ENCODE peak calls at places on chromosomes 3 and 15, in ten cellular contexts. B is PC-3, V is thoracic aorta, F is AG04449, I is HFF-Myc, R is retinal pigment epithelial cell, Q is GM12878, S is lung, E is upper lobe of right lung, A is fibroblast of mammary gland. N is an unnamed sample.

GRCh38 chr3:55370272-55370671 is 116.8 kb downstream of the WNT5A start:
- DNase-seq in I (no peak), A (no peak), Q (no peak), B (no peak), R (no peak), F (no peak), E (no peak), S (no peak), V (no peak), N (no peak)

GRCh38 chr3:9932535-9932842 is 1.1 kb upstream of the CRELD1 start:
- DNase-seq in F (no peak), S (no peak), V (no peak), B (no peak), Q (no peak), A (no peak), E (no peak), R (no peak), I (no peak), N (no peak)

GRCh38 chr15:68894208-68894607 is 36.1 kb upstream of the SPESP1 start:
- DNase-seq in V (no peak), E (no peak), S (no peak), I (no peak), B (no peak), F (no peak), R (no peak), Q (no peak), A (no peak), N (no peak)

GRCh38 chr3:173553635-173554280 is 156.2 kb downstream of the NLGN1 start:
- DNase-seq in A (peak), S (no peak), I (peak), B (peak), V (no peak), Q (no peak), E (no peak), R (peak), F (no peak), N (no peak)

GRCh38 chr3:67292356-67293225 is 294.5 kb downstream of the KBTBD8 start:
- DNase-seq in V (no peak), I (no peak), B (peak), A (peak), R (no peak), Q (no peak), F (no peak), E (no peak), S (peak), N (no peak)

GRCh38 chr15:27070816-27071215 is 99.8 kb downstream of the GABRG3 start:
- DNase-seq in V (no peak), E (no peak), S (no peak), F (no peak), B (no peak), R (no peak), I (no peak), A (no peak), Q (no peak), N (no peak)

GRCh38 chr3:177419904-177420601 is 222.8 kb upstream of the TBL1XR1 start:
- DNase-seq in I (no peak), Q (no peak), F (no peak), E (no peak), B (no peak), V (no peak), S (no peak), R (no peak), A (no peak), N (no peak)

GRCh38 chr3:59334585-59334984 is 284.8 kb upstream of the CFAP20DC start:
- DNase-seq in A (peak), R (no peak), E (no peak), S (no peak), B (no peak), F (no peak), Q (no peak), V (no peak), I (no peak), N (no peak)

GRCh38 chr15:55457401-55458022 is 49.2 kb downstream of the PIERCE2 start:
- DNase-seq in F (no peak), Q (no peak), B (no peak), V (no peak), E (peak), I (no peak), A (no peak), S (peak), R (no peak), N (no peak)

GRCh38 chr3:115990669-115991068 is 367.4 kb downstream of the GAP43 start:
- DNase-seq in R (no peak), I (no peak), S (no peak), E (no peak), F (no peak), V (no peak), B (no peak), A (no peak), Q (no peak), N (no peak)

GRCh38 chr3:186189492-186189891 is 80.6 kb upstream of the ETV5 start:
- DNase-seq in V (no peak), S (no peak), R (no peak), I (no peak), Q (no peak), A (no peak), E (no peak), F (no peak), B (no peak), N (no peak)

GRCh38 chr3:65268411-65268810 is 580.6 kb upstream of the ADAMTS9 start:
- DNase-seq in Q (no peak), A (no peak), E (no peak), I (no peak), R (no peak), V (no peak), F (no peak), B (no peak), S (no peak), N (no peak)

GRCh38 chr3:65265942-65266341 is 578.1 kb upstream of the ADAMTS9 start:
- DNase-seq in S (no peak), R (no peak), E (no peak), F (no peak), Q (no peak), A (no peak), V (no peak), I (no peak), B (no peak), N (no peak)

GRCh38 chr3:65259946-65260345 is 572.1 kb upstream of the ADAMTS9 start:
- DNase-seq in B (no peak), R (no peak), S (no peak), F (no peak), A (no peak), I (no peak), Q (no peak), V (no peak), E (no peak), N (no peak)

GRCh38 chr3:65262554-65262953 is 574.8 kb upstream of the ADAMTS9 start:
- DNase-seq in R (no peak), F (no peak), S (no peak), Q (no peak), A (no peak), V (no peak), I (no peak), E (no peak), B (no peak), N (no peak)

GRCh38 chr3:65265511-65265910 is 577.7 kb upstream of the ADAMTS9 start:
- DNase-seq in S (no peak), Q (no peak), A (no peak), I (no peak), B (no peak), R (no peak), E (no peak), V (no peak), F (no peak), N (no peak)
- H3K4me3 ChIP-seq in S (no peak), Q (no peak), A (no peak), I (no peak), B (no peak), R (no peak), E (no peak), V (no peak), F (no peak), N (no peak)

DNA sequence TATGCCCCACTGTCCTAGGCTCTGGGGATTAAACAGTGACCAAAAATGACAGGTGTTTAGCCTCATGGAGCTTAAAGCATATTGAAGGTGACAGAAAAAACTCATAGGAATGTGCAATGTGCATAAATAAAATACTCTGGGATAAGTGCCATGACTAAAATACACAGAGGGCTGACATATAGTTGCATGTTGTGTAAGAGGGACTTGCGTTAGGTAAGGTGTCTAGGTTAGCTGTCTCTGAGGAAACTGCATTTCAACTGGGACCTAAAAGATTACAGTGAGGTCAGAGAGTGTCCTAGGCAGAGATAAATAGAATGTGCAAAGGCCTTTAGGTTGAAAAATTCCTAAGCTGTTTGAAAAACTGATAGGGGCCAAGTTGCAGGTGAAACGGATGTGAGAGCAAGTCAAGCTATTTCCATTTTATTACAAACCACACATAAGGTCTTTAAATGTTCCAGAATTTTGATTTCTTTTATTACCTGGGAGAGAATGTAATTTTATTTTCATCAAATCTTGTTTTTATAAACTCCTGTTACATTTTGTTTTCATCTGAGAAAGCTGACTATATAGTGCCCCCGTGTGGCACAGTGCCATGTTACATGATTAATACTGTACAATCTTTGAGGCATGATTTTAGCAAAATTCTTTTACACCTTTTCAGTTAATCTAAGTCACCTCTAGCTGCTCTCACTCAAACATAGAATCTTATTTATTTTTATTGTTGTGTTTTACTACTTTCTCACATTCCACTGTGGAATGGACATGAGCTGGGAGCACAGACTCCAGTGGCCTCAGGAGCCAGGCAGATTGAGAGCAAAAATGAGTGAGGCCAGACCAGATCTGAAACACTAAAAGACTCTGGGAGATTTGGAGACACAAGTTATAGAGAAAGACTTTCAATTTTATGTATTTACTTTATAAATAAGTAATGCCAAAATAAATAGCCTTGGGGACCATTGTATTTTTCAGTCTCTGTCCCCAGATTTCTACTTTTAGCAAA is 259.6 kb upstream of the ZNF717 start:
- DNase-seq in F (no peak), Q (no peak), I (no peak), R (peak), E (no peak), A (peak), B (peak), S (no peak), V (no peak), N (no peak)
- TF ChIP-seq CTCF in F (peak), Q (peak), I (no peak), R (peak), E (peak), A (peak), B (peak), S (peak), V (no peak), N (no peak)

DNA sequence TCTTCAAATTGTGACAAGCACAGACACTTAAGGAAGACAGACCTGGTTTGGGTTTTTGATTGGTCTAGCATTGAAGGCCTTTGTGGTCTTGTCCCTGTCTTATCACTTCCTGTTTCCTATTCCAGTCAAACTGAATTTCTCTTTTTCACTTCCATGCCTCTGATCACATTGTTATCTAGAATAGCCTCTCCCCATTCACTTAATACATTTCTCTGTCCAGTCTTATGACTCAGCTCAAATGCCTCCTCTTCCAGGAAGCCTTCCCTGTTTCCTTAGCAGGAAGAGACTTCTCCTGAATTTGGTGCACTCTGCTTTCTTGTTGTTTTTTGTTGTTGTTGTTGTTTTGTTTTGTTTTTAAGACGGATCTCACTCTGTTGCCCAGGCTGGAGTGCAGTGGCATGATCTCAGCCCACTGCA is 45.5 kb downstream of the LIMD1 start:
- DNase-seq in S (no peak), A (no peak), B (no peak), F (no peak), Q (no peak), I (no peak), R (no peak), E (no peak), V (no peak), N (no peak)
- H3K4me3 ChIP-seq in S (no peak), A (no peak), B (no peak), F (no peak), Q (no peak), I (no peak), R (no peak), E (no peak), V (no peak), N (no peak)

GRCh38 chr15:80323285-80323684 is 71.3 kb upstream of the CTXND1 start:
- DNase-seq in V (no peak), E (no peak), S (no peak), Q (no peak), I (no peak), R (no peak), F (no peak), A (no peak), B (peak), N (no peak)
- TF ChIP-seq CTCF in V (no peak), E (peak), S (no peak), Q (no peak), I (no peak), R (peak), F (no peak), A (peak), B (peak), N (no peak)

GRCh38 chr3:99640214-99640851 is 1.9 kb downstream of the COL8A1 start:
- DNase-seq in S (no peak), F (no peak), V (no peak), Q (no peak), R (no peak), E (no peak), B (no peak), I (no peak), A (no peak), N (no peak)
- H3K4me3 ChIP-seq in S (no peak), F (peak), V (peak), Q (no peak), R (peak), E (peak), B (no peak), I (no peak), A (no peak), N (no peak)

GRCh38 chr15:78339559-78339958 is 594 bp upstream of the CRABP1 start:
- DNase-seq in S (no peak), R (no peak), F (no peak), E (no peak), B (no peak), A (no peak), I (no peak), V (no peak), Q (no peak), N (no peak)

GRCh38 chr15:78341057-78341763 is 1.1 kb downstream of the CRABP1 start:
- DNase-seq in R (no peak), Q (no peak), A (no peak), B (no peak), F (no peak), V (no peak), E (no peak), S (no peak), I (no peak), N (no peak)

GRCh38 chr15:78338756-78339155 is 1.4 kb upstream of the CRABP1 start:
- DNase-seq in A (no peak), I (no peak), V (no peak), E (no peak), Q (no peak), S (no peak), R (no peak), F (no peak), B (no peak), N (no peak)

GRCh38 chr15:78343431-78343830 is 3.3 kb downstream of the CRABP1 start:
- DNase-seq in E (no peak), F (no peak), S (no peak), V (no peak), B (no peak), R (no peak), A (no peak), Q (no peak), I (no peak), N (no peak)

DNA sequence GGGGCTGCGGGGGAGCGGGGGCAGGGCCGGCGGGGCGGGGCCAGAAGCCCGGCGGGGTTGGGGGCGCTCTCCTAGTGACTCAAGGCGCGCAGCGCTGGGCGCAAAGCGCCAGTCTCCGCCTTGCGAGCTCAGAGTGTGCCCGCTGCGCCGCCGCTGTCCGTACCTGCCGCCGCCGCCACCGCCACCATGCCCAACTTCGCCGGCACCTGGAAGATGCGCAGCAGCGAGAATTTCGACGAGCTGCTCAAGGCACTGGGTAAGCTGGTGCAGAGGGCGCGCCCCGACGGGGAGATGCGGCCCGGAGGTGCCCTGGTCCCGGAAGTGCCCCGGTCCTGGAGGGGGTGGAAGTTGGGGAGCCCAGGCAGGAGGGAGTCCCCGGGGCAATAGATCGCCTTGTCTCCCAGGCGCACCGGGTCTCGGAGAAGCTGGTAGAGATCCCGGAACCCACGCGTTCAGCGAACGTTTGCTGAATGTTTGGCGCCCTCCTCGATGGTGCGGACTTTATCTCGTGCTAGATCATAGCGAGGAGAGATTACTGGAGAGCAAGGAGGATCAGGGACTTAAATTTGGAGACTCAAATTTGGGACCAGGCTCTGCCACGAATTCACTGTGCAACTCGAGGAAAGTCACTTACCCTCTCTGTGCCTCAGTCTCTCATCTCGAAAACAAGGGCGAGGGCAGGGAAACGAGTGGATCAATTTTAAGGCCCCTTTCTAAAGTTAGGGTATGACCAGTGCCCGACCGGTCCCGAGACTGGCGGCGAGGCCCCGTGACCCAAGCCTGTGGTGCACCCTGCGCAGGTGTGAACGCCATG is at the start of gene CRABP1:
- DNase-seq in E (no peak), R (no peak), F (no peak), I (no peak), B (no peak), A (no peak), S (no peak), V (no peak), Q (no peak), N (no peak)
- TF ChIP-seq CTCF in E (no peak), R (no peak), F (no peak), I (no peak), B (no peak), A (no peak), S (no peak), V (no peak), Q (no peak), N (no peak)

GRCh38 chr3:134627831-134628230 is 23.0 kb downstream of the KY start:
- DNase-seq in A (peak), R (no peak), I (no peak), Q (no peak), V (no peak), B (peak), S (no peak), E (no peak), F (no peak), N (peak)
- H3K4me3 ChIP-seq in A (no peak), R (no peak), I (no peak), Q (no peak), V (no peak), B (no peak), S (no peak), E (no peak), F (no peak), N (no peak)

N was measured in vagina.